ENCODE peak calls at places on chromosomes 1 and 21, in eight cellular contexts. H is skeletal muscle cell; V is NCI-H2171 treated with DMSO at 0.1 percent for 48 hours; R is lower lobe of right lung; A is Right ventricle myocardium superior; Y is activated naive CD8-positive, alpha-beta T cell treated with anti-CD3 and anti-CD28 coated beads for 36 hours; F is keratinocyte; Z is H9. M is an unnamed sample.
A peak's percentile ranks its signal among the peaks of the same experiment; 100 is the strongest.

GRCh38 chr1:163055005-163055404 is 14.2 kb upstream of the RGS4 start:
- DNase-seq in H (no peak), V (no peak), R (no peak), A (no peak), Y (no peak), F (no peak), Z (no peak), M (no peak)

GRCh38 chr1:238895911-238896310 is 490.5 kb upstream of the CHRM3 start:
- DNase-seq in H (no peak), V (no peak), R (no peak), A (no peak), Y (no peak), F (peak; percentile 68), Z (no peak), M (no peak)

GRCh38 chr1:231337043-231337471 is 595 bp downstream of the EXOC8 start:
- DNase-seq in H (no peak), V (no peak), R (no peak), A (no peak), Y (no peak), F (no peak), Z (no peak), M (no peak)

GRCh38 chr1:2050482-2050792 is 226 bp downstream of the PRKCZ start:
- DNase-seq in H (no peak), V (peak; percentile 34), R (no peak), A (no peak), Y (no peak), F (no peak), Z (no peak), M (no peak)

GRCh38 chr21:34029724-34030528 is 43.5 kb upstream of the MRPS6 start:
- DNase-seq in H (peak; percentile 61), V (peak; percentile 84), R (no peak), A (no peak), Y (peak; percentile 51), F (peak; percentile 45), Z (peak; percentile 88), M (peak; percentile 65)

GRCh38 chr1:78549366-78549765 is 58.6 kb downstream of the PTGFR start:
- DNase-seq in H (no peak), V (no peak), R (no peak), A (no peak), Y (no peak), F (no peak), Z (no peak), M (no peak)

GRCh38 chr21:28769683-28770082 is 223.0 kb downstream of the LTN1 start:
- DNase-seq in H (no peak), V (no peak), R (no peak), A (no peak), Y (no peak), F (no peak), Z (no peak), M (no peak)

GRCh38 chr1:229993060-229993459 is 74.0 kb upstream of the GALNT2 start:
- DNase-seq in H (no peak), V (no peak), R (no peak), A (no peak), Y (no peak), F (no peak), Z (no peak), M (no peak)

GRCh38 chr1:85448358-85448757 is 16.6 kb downstream of the DDAH1 start:
- DNase-seq in H (no peak), V (no peak), R (no peak), A (no peak), Y (no peak), F (no peak), Z (no peak), M (no peak)

GRCh38 chr21:43322805-43323204 is 104.1 kb downstream of the SIK1 start:
- DNase-seq in H (no peak), V (no peak), R (no peak), A (no peak), Y (no peak), F (no peak), Z (no peak), M (no peak)

GRCh38 chr21:44593598-44594405 is 1.5 kb upstream of the KRTAP10-6 start:
- DNase-seq in H (no peak), V (peak; percentile 10), R (no peak), A (no peak), Y (no peak), F (no peak), Z (peak; percentile 56), M (no peak)

GRCh38 chr1:20496241-20496661 is 10.2 kb upstream of the CAMK2N1 start:
- DNase-seq in H (peak; percentile 41), V (no peak), R (no peak), A (no peak), Y (peak; percentile 46), F (peak; percentile 99), Z (no peak), M (peak; percentile 78)

GRCh38 chr1:110055493-110056283 is 14.8 kb downstream of the ALX3 start:
- DNase-seq in H (no peak), V (no peak), R (no peak), A (no peak), Y (no peak), F (no peak), Z (no peak), M (peak; percentile 44)

GRCh38 chr1:150562384-150563339 is 13.5 kb downstream of the ADAMTSL4 start:
- DNase-seq in H (no peak), V (no peak), R (no peak), A (no peak), Y (peak; percentile 83), F (no peak), Z (peak; percentile 30), M (no peak)

GRCh38 chr1:193417420-193417819 is 231.0 kb upstream of the B3GALT2 start:
- DNase-seq in H (no peak), V (no peak), R (no peak), A (no peak), Y (no peak), F (no peak), Z (no peak), M (no peak)

GRCh38 chr1:86868477-86868876 is 45.4 kb downstream of the SELENOF start:
- DNase-seq in H (no peak), V (no peak), R (no peak), A (no peak), Y (no peak), F (no peak), Z (no peak), M (no peak)

GRCh38 chr1:18950415-18951026 is 6.0 kb downstream of the IFFO2 start:
- DNase-seq in H (no peak), V (no peak), R (peak; percentile 74), A (peak; percentile 76), Y (no peak), F (no peak), Z (no peak), M (no peak)

GRCh38 chr1:70993841-70994240 is 53.8 kb downstream of the PTGER3 start:
- DNase-seq in H (no peak), V (no peak), R (no peak), A (no peak), Y (no peak), F (no peak), Z (no peak), M (no peak)

GRCh38 chr1:204408074-204408507 is 3.5 kb downstream of the PPP1R15B start:
- DNase-seq in H (no peak), V (peak; percentile 74), R (peak; percentile 73), A (peak; percentile 82), Y (no peak), F (no peak), Z (no peak), M (no peak)

GRCh38 chr1:89552481-89553194 is 28.0 kb downstream of the LRRC8B start:
- DNase-seq in H (no peak), V (no peak), R (no peak), A (no peak), Y (no peak), F (no peak), Z (no peak), M (no peak)

GRCh38 chr21:21187579-21187978 is 189.4 kb downstream of the NCAM2 start:
- DNase-seq in H (no peak), V (no peak), R (no peak), A (no peak), Y (no peak), F (no peak), Z (no peak), M (no peak)

GRCh38 chr1:49098866-49099265 is 322.2 kb upstream of the BEND5 start:
- DNase-seq in H (no peak), V (no peak), R (no peak), A (no peak), Y (no peak), F (no peak), Z (no peak), M (no peak)

GRCh38 chr1:204094262-204095247 is 21.6 kb downstream of the SOX13 start:
- DNase-seq in H (no peak), V (no peak), R (no peak), A (no peak), Y (no peak), F (no peak), Z (no peak), M (no peak)

GRCh38 chr1:160078392-160079195 is 2.7 kb upstream of the KCNJ9 start:
- DNase-seq in H (no peak), V (no peak), R (no peak), A (no peak), Y (peak; percentile 74), F (no peak), Z (peak; percentile 75), M (no peak)

GRCh38 chr1:182086136-182086535 is 24.6 kb upstream of the ZNF648 start:
- DNase-seq in H (no peak), V (no peak), R (no peak), A (no peak), Y (no peak), F (no peak), Z (no peak), M (no peak)

GRCh38 chr1:54437783-54438182 is 31.6 kb upstream of the SSBP3 start:
- DNase-seq in H (no peak), V (no peak), R (no peak), A (no peak), Y (no peak), F (no peak), Z (no peak), M (no peak)

M was measured in non-pigmented ciliary epithelial cell.